ENCODE peak calls at places on chromosome 19, in four cellular contexts. W is H1, E is trophoblast cell, J is mesenchymal stem cell. Y is an unnamed sample.

GRCh38 chr19:5958074-5958850 is 19.7 kb downstream of the RANBP3 start:
- DNase-seq in W (no peak), E (peak), J (no peak), Y (no peak)

GRCh38 chr19:48713864-48714755 is 5.4 kb downstream of the MAMSTR start:
- DNase-seq in W (peak), E (peak), J (peak), Y (peak)

GRCh38 chr19:10761443-10762242 is 43.8 kb downstream of the DNM2 start:
- DNase-seq in W (no peak), E (no peak), J (no peak), Y (peak)

GRCh38 chr19:13835791-13836723 is 40.8 kb downstream of the ZSWIM4 start:
- DNase-seq in W (no peak), E (peak), J (peak), Y (no peak)

GRCh38 chr19:37413243-37414084 is 42.6 kb downstream of the ZNF527 start:
- DNase-seq in W (no peak), E (no peak), J (peak), Y (no peak)

GRCh38 chr19:17035842-17036424 is 9.3 kb upstream of the CPAMD8 start:
- DNase-seq in W (no peak), E (peak), J (no peak), Y (no peak)

GRCh38 chr19:47152632-47153031 is 22.0 kb downstream of the SAE1 start:
- DNase-seq in W (no peak), E (peak), J (no peak), Y (no peak)

GRCh38 chr19:43425567-43426392 is 11.1 kb downstream of the TEX101 start:
- DNase-seq in W (no peak), E (no peak), J (no peak), Y (no peak)

GRCh38 chr19:4686700-4687099 is 16.6 kb upstream of the MYDGF start:
- DNase-seq in W (no peak), E (no peak), J (no peak), Y (no peak)

GRCh38 chr19:49348305-49349188 is 13.3 kb downstream of the CD37 start:
- DNase-seq in W (no peak), E (no peak), J (no peak), Y (no peak)

GRCh38 chr19:32224371-32225244 is 120.8 kb upstream of the ZNF507 start:
- DNase-seq in W (peak), E (peak), J (peak), Y (peak)

GRCh38 chr19:13796301-13797057 is 1.2 kb downstream of the ZSWIM4 start:
- DNase-seq in W (peak), E (peak), J (peak), Y (peak)

GRCh38 chr19:19385900-19386339 is 19.6 kb upstream of the GATAD2A start:
- DNase-seq in W (peak), E (peak), J (no peak), Y (peak)
- H3K18ac ChIP-seq in W (no peak), E (peak), J (peak), Y (no peak)

GRCh38 chr19:2051771-2052704 is 994 bp upstream of the MKNK2 start:
- DNase-seq in W (no peak), E (no peak), J (no peak), Y (peak)

GRCh38 chr19:2050991-2051770 is at the start of gene MKNK2:
- DNase-seq in W (peak), E (peak), J (peak), Y (peak)

GRCh38 chr19:2048959-2049740 is 1.9 kb downstream of the MKNK2 start:
- DNase-seq in W (no peak), E (peak), J (peak), Y (peak)

GRCh38 chr19:2049741-2050348 is 1.2 kb downstream of the MKNK2 start:
- DNase-seq in W (no peak), E (peak), J (peak), Y (peak)

DNA sequence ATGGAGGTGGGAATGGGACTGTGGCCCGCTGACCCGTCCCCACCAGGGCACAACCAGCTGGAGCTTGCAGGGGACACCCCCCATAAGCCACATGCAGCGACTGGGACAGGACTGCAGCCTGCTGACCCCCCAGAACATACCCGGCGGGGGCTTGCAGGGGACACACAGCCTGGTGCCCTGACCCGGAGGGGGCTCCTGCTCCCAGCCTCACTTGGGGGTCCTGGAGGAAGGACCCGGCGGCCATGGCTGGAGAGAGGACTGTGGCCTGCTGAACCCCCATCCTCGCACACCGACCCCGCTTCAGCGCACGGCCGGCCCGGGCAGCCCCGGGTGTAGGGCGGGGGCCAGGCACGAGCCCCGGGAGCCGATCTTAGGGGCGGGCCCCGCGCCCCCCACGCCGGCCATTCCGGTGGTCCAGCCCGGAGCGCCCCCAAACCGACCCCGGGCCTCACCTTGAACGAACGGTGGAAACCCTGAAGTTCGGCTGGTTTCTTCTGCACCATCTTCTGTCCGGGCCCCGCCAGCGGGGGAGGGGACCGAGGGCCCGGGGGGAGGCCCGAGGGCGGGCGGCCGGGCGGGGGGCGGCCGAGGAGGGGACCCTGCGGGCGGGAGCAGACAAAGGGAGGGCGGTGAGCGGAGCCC is 574 bp downstream of the MKNK2 start:
- DNase-seq in W (no peak), E (no peak), J (no peak), Y (no peak)
- H3K4ac ChIP-seq in W (no peak), E (peak), J (no peak), Y (no peak)

GRCh38 chr19:45178262-45179062 is at the start of gene BLOC1S3:
- DNase-seq in W (peak), E (peak), J (peak), Y (peak)
- H3K18ac ChIP-seq in W (no peak), E (peak), J (peak), Y (no peak)

GRCh38 chr19:38422405-38422804 is 3.6 kb downstream of the RASGRP4 start:
- DNase-seq in W (no peak), E (no peak), J (no peak), Y (no peak)

GRCh38 chr19:38425810-38426466 is at the start of gene RASGRP4:
- DNase-seq in W (peak), E (no peak), J (no peak), Y (peak)

GRCh38 chr19:38421856-38422255 is 4.2 kb downstream of the RASGRP4 start:
- DNase-seq in W (no peak), E (no peak), J (no peak), Y (no peak)

GRCh38 chr19:38424272-38424671 is 1.7 kb downstream of the RASGRP4 start:
- DNase-seq in W (no peak), E (no peak), J (no peak), Y (no peak)

DNA sequence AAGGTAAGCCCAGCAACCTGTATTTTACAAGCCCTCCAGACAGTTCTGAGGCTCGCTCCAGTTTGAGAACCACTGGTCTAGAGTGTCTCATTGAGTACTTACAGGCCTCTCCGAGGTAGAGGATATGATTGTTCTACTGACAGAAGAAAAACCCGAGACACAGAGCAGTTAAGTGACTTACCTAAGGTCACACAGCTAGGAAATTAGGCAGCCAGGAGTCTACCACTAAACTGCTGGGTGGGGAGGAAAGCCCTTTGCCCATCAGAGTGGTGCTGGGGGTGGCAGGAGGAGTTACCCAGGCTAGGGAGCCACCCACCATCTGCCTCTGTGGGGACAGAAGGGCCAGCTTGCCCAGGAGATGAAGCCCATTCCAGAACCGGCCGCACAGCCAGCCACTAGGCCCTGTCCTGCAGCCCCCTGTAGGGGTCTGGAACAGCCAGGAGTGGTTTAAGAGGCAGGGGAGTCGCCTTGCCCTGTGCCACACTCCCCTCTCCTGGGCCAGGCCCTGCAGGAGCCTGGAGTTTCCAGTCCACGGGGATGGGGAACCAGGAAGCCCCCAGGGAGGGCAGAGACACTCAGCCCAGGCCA is 703 bp downstream of the RASGRP4 start:
- DNase-seq in W (peak), E (no peak), J (no peak), Y (no peak)
- H3K4ac ChIP-seq in W (no peak), E (no peak), J (no peak), Y (no peak)